ENCODE peak calls at places on chromosomes 2 and 18, in eight cellular contexts. X is NCI-H2029 treated with DMSO at 0.1 percent for 48 hours, F is foreskin melanocyte, K is T-helper 1 cell, Y is SK-N-DZ, Z is NB4, A is germinal center, C is SW 1271. V is an unnamed sample.
A peak's percentile ranks its signal among the peaks of the same experiment; 100 is the strongest.

GRCh38 chr2:156339110-156339847 is 6.8 kb upstream of the NR4A2 start:
- DNase-seq in F (peak; percentile 51), A (no peak), Z (no peak), Y (no peak), C (no peak), K (no peak), X (peak; percentile 64), V (no peak)

GRCh38 chr2:233486778-233487552 is 79.6 kb downstream of the USP40 start:
- DNase-seq in Y (no peak), F (no peak), C (no peak), X (no peak), Z (no peak), A (no peak), K (no peak), V (no peak)

GRCh38 chr2:240526521-240526920 is 31.3 kb downstream of the ANKMY1 start:
- DNase-seq in K (no peak), Y (no peak), A (no peak), X (no peak), Z (no peak), C (no peak), F (no peak), V (no peak)

GRCh38 chr2:181457741-181458425 is 697 bp downstream of the ITGA4 start:
- DNase-seq in Y (peak; percentile 23), F (no peak), X (no peak), Z (peak; percentile 95), C (no peak), A (peak; percentile 23), K (peak; percentile 69), V (peak; percentile 85)

GRCh38 chr2:177708106-177708505 is 315.5 kb downstream of the AGPS start:
- DNase-seq in A (no peak), Y (no peak), C (no peak), X (no peak), K (no peak), F (no peak), Z (no peak), V (no peak)

GRCh38 chr2:23700627-23701026 is 226.3 kb downstream of the ATAD2B start:
- DNase-seq in K (no peak), X (no peak), Y (no peak), Z (no peak), C (no peak), A (no peak), F (no peak), V (no peak)

GRCh38 chr2:156190532-156190931 is 142.0 kb downstream of the NR4A2 start:
- DNase-seq in C (no peak), K (no peak), Y (no peak), X (peak; percentile 61), A (no peak), F (no peak), Z (no peak), V (no peak)

GRCh38 chr2:118386636-118387302 is 298.5 kb downstream of the INSIG2 start:
- DNase-seq in F (no peak), K (no peak), Y (no peak), A (no peak), C (no peak), Z (no peak), X (no peak), V (no peak)

GRCh38 chr2:151730242-151730975 is 3.9 kb downstream of the NEB start:
- DNase-seq in A (no peak), C (no peak), K (no peak), Z (no peak), Y (no peak), F (peak; percentile 6), X (no peak), V (no peak)

GRCh38 chr2:234341332-234341985 is 155.4 kb downstream of the ARL4C start:
- DNase-seq in A (no peak), F (no peak), Y (no peak), X (no peak), Z (no peak), K (no peak), C (no peak), V (no peak)

GRCh38 chr2:140274891-140275290 is 1494.7 kb upstream of the NXPH2 start:
- DNase-seq in A (no peak), C (no peak), Y (no peak), F (peak; percentile 5), Z (no peak), X (no peak), K (no peak), V (no peak)

GRCh38 chr2:10733584-10733958 is 12.1 kb downstream of the ATP6V1C2 start:
- DNase-seq in Y (no peak), K (no peak), Z (no peak), F (no peak), A (no peak), C (no peak), X (no peak), V (no peak)

GRCh38 chr2:143762176-143762928 is 633.1 kb downstream of the ARHGAP15 start:
- DNase-seq in X (no peak), C (no peak), Y (no peak), K (no peak), Z (no peak), A (no peak), F (no peak), V (no peak)

GRCh38 chr2:225100856-225101294 is 58.6 kb upstream of the DOCK10 start:
- DNase-seq in F (no peak), A (no peak), C (peak; percentile 4), Y (no peak), X (no peak), K (no peak), Z (no peak), V (no peak)

GRCh38 chr18:71485578-71485977 is 1058.6 kb downstream of the CBLN2 start:
- DNase-seq in K (no peak), Z (peak; percentile 23), F (no peak), C (no peak), X (no peak), Y (no peak), A (no peak), V (no peak)

GRCh38 chr2:191265311-191266170 is 20.3 kb downstream of the MYO1B start:
- DNase-seq in Y (no peak), X (no peak), Z (no peak), A (no peak), C (no peak), F (no peak), K (no peak), V (no peak)

GRCh38 chr2:16948710-16949109 is 283.1 kb upstream of the CYRIA start:
- DNase-seq in Y (no peak), C (no peak), X (no peak), F (no peak), A (no peak), K (no peak), Z (no peak), V (no peak)

GRCh38 chr2:110101911-110102774 is 13.5 kb downstream of the MALL start:
- DNase-seq in F (no peak), Z (no peak), C (no peak), Y (no peak), K (no peak), X (no peak), A (no peak), V (no peak)

GRCh38 chr2:241551599-241551997 is 6.9 kb upstream of the BOK start:
- DNase-seq in X (no peak), Y (no peak), Z (no peak), K (no peak), F (no peak), C (no peak), A (no peak), V (no peak)

GRCh38 chr2:43426305-43427031 is 169.4 kb downstream of the THADA start:
- DNase-seq in X (peak; percentile 15), Y (peak; percentile 25), K (peak; percentile 97), A (peak; percentile 73), Z (peak; percentile 96), C (peak; percentile 85), F (peak; percentile 84), V (peak; percentile 51)

GRCh38 chr18:48418409-48419267 is 9.5 kb upstream of the ZBTB7C start:
- DNase-seq in K (no peak), Y (no peak), X (peak; percentile 62), F (no peak), Z (no peak), C (no peak), A (no peak), V (no peak)

GRCh38 chr18:24991220-24991575 is 360.8 kb downstream of the ZNF521 start:
- DNase-seq in F (no peak), Y (no peak), C (no peak), K (no peak), A (no peak), X (no peak), Z (no peak), V (no peak)

GRCh38 chr18:58117685-58118403 is 73.8 kb downstream of the NEDD4L start:
- DNase-seq in A (no peak), K (no peak), X (peak; percentile 10), Y (no peak), C (no peak), F (peak; percentile 96), Z (peak; percentile 4), V (no peak)

GRCh38 chr2:120344991-120345975 is 653 bp upstream of the INHBB start:
- DNase-seq in F (no peak), K (peak; percentile 10), X (no peak), Y (no peak), A (no peak), C (no peak), Z (peak; percentile 72), V (no peak)

GRCh38 chr2:226334981-226335720 is 464.5 kb downstream of the IRS1 start:
- DNase-seq in Y (no peak), F (peak; percentile 99), K (no peak), Z (no peak), A (no peak), X (no peak), C (no peak), V (no peak)

V was measured in Kasumi-1.